ENCODE peak calls at places on chromosome 2, in seven cellular contexts. X, D, M, Z, Q, G and E are unnamed samples.

GRCh38 chr2:50546790-50547189 is 485.1 kb downstream of the NRXN1 start:
- DNase-seq in X (no peak), D (no peak), M (no peak), Z (no peak), Q (no peak), G (no peak), E (no peak)

GRCh38 chr2:65710779-65711295 is 278.4 kb upstream of the SPRED2 start:
- DNase-seq in X (no peak), D (peak; percentile 12), M (peak; percentile 26), Z (no peak), Q (no peak), G (no peak), E (no peak)

GRCh38 chr2:14930441-14930840 is 297.9 kb downstream of the LRATD1 start:
- DNase-seq in X (no peak), D (no peak), M (no peak), Z (no peak), Q (no peak), G (no peak), E (no peak)

GRCh38 chr2:233267516-233268245 is 16.2 kb downstream of the ATG16L1 start:
- DNase-seq in X (no peak), D (no peak), M (no peak), Z (peak; percentile 31), Q (no peak), G (no peak), E (peak; percentile 39)

GRCh38 chr2:5915926-5916325 is 223.7 kb downstream of the SOX11 start:
- DNase-seq in X (no peak), D (no peak), M (peak; percentile 67), Z (no peak), Q (no peak), G (no peak), E (no peak)

GRCh38 chr2:205361970-205362369 is 320.3 kb upstream of the NRP2 start:
- DNase-seq in X (no peak), D (no peak), M (no peak), Z (no peak), Q (no peak), G (no peak), E (no peak)

GRCh38 chr2:192546566-192546965 is 351.8 kb upstream of the TMEFF2 start:
- DNase-seq in X (no peak), D (no peak), M (no peak), Z (no peak), Q (no peak), G (no peak), E (no peak)

GRCh38 chr2:212949786-212950185 is 201.6 kb downstream of the IKZF2 start:
- DNase-seq in X (no peak), D (no peak), M (no peak), Z (no peak), Q (no peak), G (no peak), E (no peak)

GRCh38 chr2:33247325-33247724 is 229.1 kb upstream of the RASGRP3 start:
- DNase-seq in X (no peak), D (no peak), M (no peak), Z (no peak), Q (no peak), G (no peak), E (no peak)